ENCODE peak calls at places on chromosomes 6 and 20, in four cellular contexts. One of them, this sample, is unnamed.

GRCh38 chr6:34516391-34517324 is 39.5 kb downstream of the SPDEF start:
- DNase-seq in keratinocyte: no peak
- DNase-seq in uterus: no peak
- DNase-seq in sigmoid colon: peak; percentile 51
- DNase-seq in this sample: no peak

GRCh38 chr6:43491750-43492661 is 14.6 kb downstream of the TJAP1 start:
- DNase-seq in sigmoid colon: peak; percentile 88
- DNase-seq in uterus: peak; percentile 72
- DNase-seq in keratinocyte: no peak
- DNase-seq in this sample: peak; percentile 95

GRCh38 chr20:54148947-54149764 is 24.6 kb downstream of the CYP24A1 start:
- DNase-seq in sigmoid colon: no peak
- DNase-seq in keratinocyte: no peak
- DNase-seq in uterus: no peak
- DNase-seq in this sample: no peak

GRCh38 chr6:92779758-92780157 is 639.6 kb downstream of the EPHA7 start:
- DNase-seq in sigmoid colon: no peak
- DNase-seq in uterus: peak; percentile 47
- DNase-seq in keratinocyte: no peak
- DNase-seq in this sample: no peak

GRCh38 chr6:51335543-51335942 is 516.9 kb downstream of the TFAP2B start:
- DNase-seq in sigmoid colon: no peak
- DNase-seq in uterus: no peak
- DNase-seq in keratinocyte: no peak
- DNase-seq in this sample: no peak

GRCh38 chr6:69416739-69417138 is 380.1 kb downstream of the LMBRD1 start:
- DNase-seq in keratinocyte: no peak
- DNase-seq in sigmoid colon: no peak
- DNase-seq in uterus: no peak
- DNase-seq in this sample: no peak

GRCh38 chr6:32095338-32096086 is 13.6 kb downstream of the TNXB start:
- DNase-seq in sigmoid colon: no peak
- DNase-seq in keratinocyte: no peak
- DNase-seq in uterus: no peak
- DNase-seq in this sample: no peak

GRCh38 chr6:72328775-72329174 is 293.1 kb upstream of the KCNQ5 start:
- DNase-seq in uterus: no peak
- DNase-seq in keratinocyte: no peak
- DNase-seq in sigmoid colon: no peak
- DNase-seq in this sample: no peak

GRCh38 chr6:127516676-127517273 is 2.4 kb downstream of the MTCL3 start:
- DNase-seq in uterus: no peak
- DNase-seq in keratinocyte: no peak
- DNase-seq in sigmoid colon: no peak
- DNase-seq in this sample: no peak

GRCh38 chr20:13913517-13913916 is 76.9 kb downstream of the SEL1L2 start:
- DNase-seq in keratinocyte: no peak
- DNase-seq in uterus: no peak
- DNase-seq in sigmoid colon: no peak
- DNase-seq in this sample: no peak

GRCh38 chr20:51800132-51800721 is 2.1 kb downstream of the SALL4 start:
- DNase-seq in uterus: peak; percentile 18
- DNase-seq in keratinocyte: peak; percentile 26
- DNase-seq in sigmoid colon: no peak
- DNase-seq in this sample: no peak

GRCh38 chr20:48124181-48124782 is 339.0 kb upstream of the SULF2 start:
- DNase-seq in uterus: no peak
- DNase-seq in keratinocyte: no peak
- DNase-seq in sigmoid colon: peak; percentile 40
- DNase-seq in this sample: no peak

GRCh38 chr6:5089821-5090449 is 4.8 kb downstream of the PPP1R3G start:
- DNase-seq in uterus: no peak
- DNase-seq in keratinocyte: no peak
- DNase-seq in sigmoid colon: no peak
- DNase-seq in this sample: no peak

GRCh38 chr6:44000164-44000842 is 126.9 kb downstream of the MRPL14 start:
- DNase-seq in keratinocyte: no peak
- DNase-seq in sigmoid colon: no peak
- DNase-seq in uterus: no peak
- DNase-seq in this sample: no peak

GRCh38 chr20:6767536-6768227 is at the start of gene BMP2:
- DNase-seq in sigmoid colon: peak; percentile 62
- DNase-seq in keratinocyte: no peak
- DNase-seq in uterus: no peak
- DNase-seq in this sample: no peak

GRCh38 chr20:6079011-6079410 is 25.2 kb upstream of the LRRN4 start:
- DNase-seq in keratinocyte: no peak
- DNase-seq in uterus: no peak
- DNase-seq in sigmoid colon: no peak
- DNase-seq in this sample: no peak

GRCh38 chr6:44925100-44925739 is 402.9 kb upstream of the RUNX2 start:
- DNase-seq in sigmoid colon: no peak
- DNase-seq in keratinocyte: no peak
- DNase-seq in uterus: no peak
- DNase-seq in this sample: no peak

GRCh38 chr20:58892126-58892931 is 39.8 kb downstream of the GNAS start:
- DNase-seq in sigmoid colon: peak; percentile 90
- DNase-seq in uterus: peak; percentile 80
- DNase-seq in keratinocyte: no peak
- DNase-seq in this sample: no peak
- H3K4me1 ChIP-seq in sigmoid colon: no peaks in the 10 kb centered on the region
- H3K4me1 ChIP-seq in uterus: peaks cover 12% of the 10 kb centered on the region
- H3K4me1 ChIP-seq in keratinocyte: peaks cover 25% of the 10 kb centered on the region
- H3K4me1 ChIP-seq in this sample: peaks cover 56% of the 10 kb centered on the region

GRCh38 chr20:59746155-59746554 is 141.8 kb downstream of the PHACTR3 start:
- DNase-seq in sigmoid colon: no peak
- DNase-seq in keratinocyte: no peak
- DNase-seq in uterus: no peak
- DNase-seq in this sample: no peak

GRCh38 chr20:59743767-59744485 is 139.6 kb downstream of the PHACTR3 start:
- DNase-seq in sigmoid colon: no peak
- DNase-seq in uterus: no peak
- DNase-seq in keratinocyte: no peak
- DNase-seq in this sample: no peak

GRCh38 chr20:59745201-59745600 is 140.9 kb downstream of the PHACTR3 start:
- DNase-seq in keratinocyte: no peak
- DNase-seq in sigmoid colon: no peak
- DNase-seq in uterus: no peak
- DNase-seq in this sample: no peak

GRCh38 chr20:59744756-59745155 is 140.4 kb downstream of the PHACTR3 start:
- DNase-seq in keratinocyte: no peak
- DNase-seq in sigmoid colon: no peak
- DNase-seq in uterus: no peak
- DNase-seq in this sample: no peak

DNA sequence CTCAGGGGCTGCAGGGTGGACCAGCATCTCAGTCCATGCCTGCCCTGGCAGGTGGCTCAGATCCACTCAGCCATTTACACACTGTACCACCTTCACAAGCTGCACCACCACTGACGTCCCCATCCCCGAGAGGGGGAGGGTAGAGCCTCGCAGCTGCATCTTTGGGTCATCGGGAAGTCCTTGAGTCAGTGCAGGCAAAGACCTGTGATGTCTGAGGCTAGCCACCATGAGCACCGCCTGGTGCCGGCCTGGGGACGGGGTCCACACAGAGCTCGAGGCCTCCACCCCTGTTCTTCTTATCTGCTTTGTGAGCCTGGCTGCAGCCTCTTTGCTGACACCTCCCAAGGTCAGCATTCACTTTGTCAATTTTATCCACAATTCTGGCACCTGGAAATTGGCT is 141.4 kb downstream of the PHACTR3 start:
- DNase-seq in uterus: no peak
- DNase-seq in keratinocyte: no peak
- DNase-seq in sigmoid colon: no peak
- DNase-seq in this sample: no peak
- H3K4me3 ChIP-seq in uterus: no peak overlapping the region
- H3K4me3 ChIP-seq in keratinocyte: no peak overlapping the region
- H3K4me3 ChIP-seq in sigmoid colon: no peak overlapping the region
- H3K4me3 ChIP-seq in this sample: no peak overlapping the region

GRCh38 chr20:20548527-20549266 is 163.7 kb downstream of the RALGAPA2 start:
- DNase-seq in uterus: no peak
- DNase-seq in keratinocyte: peak; percentile 93
- DNase-seq in sigmoid colon: no peak
- DNase-seq in this sample: no peak

GRCh38 chr20:20547876-20548266 is 164.6 kb downstream of the RALGAPA2 start:
- DNase-seq in sigmoid colon: no peak
- DNase-seq in uterus: no peak
- DNase-seq in keratinocyte: no peak
- DNase-seq in this sample: no peak

GRCh38 chr20:20549267-20549612 is 163.2 kb downstream of the RALGAPA2 start:
- DNase-seq in uterus: no peak
- DNase-seq in keratinocyte: peak; percentile 96
- DNase-seq in sigmoid colon: no peak
- DNase-seq in this sample: no peak

GRCh38 chr20:20551409-20551808 is 161.0 kb downstream of the RALGAPA2 start:
- DNase-seq in keratinocyte: no peak
- DNase-seq in sigmoid colon: no peak
- DNase-seq in uterus: no peak
- DNase-seq in this sample: no peak

DNA sequence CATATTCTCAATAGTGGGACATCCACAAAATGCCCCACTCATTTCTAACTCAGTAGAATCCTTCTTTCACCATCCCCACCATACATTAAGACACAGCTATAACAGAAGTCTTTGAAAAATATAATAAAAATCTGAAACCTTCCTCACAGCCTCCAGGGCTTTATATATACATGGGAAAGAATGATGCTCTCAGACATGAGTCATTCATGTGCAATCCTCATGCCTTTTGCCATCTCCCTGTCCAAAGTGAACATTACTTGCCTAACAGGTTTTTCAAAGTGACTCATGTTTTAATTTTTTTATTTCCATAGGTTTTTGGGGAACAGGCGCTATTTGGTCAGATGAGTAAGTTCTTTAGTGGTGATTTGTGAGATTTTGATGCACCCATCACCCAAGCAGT is 162.7 kb downstream of the RALGAPA2 start:
- DNase-seq in sigmoid colon: no peak
- DNase-seq in keratinocyte: peak; percentile 93
- DNase-seq in uterus: no peak
- DNase-seq in this sample: no peak
- H3K4me1 ChIP-seq in sigmoid colon: no peaks in the 10 kb centered on the region
- H3K4me1 ChIP-seq in keratinocyte: peaks cover 40% of the 10 kb centered on the region
- H3K4me1 ChIP-seq in uterus: no peaks in the 10 kb centered on the region
- H3K4me1 ChIP-seq in this sample: no peaks in the 10 kb centered on the region

GRCh38 chr20:40683894-40684268 is 5.2 kb downstream of the MAFB start:
- DNase-seq in uterus: no peak
- DNase-seq in keratinocyte: no peak
- DNase-seq in sigmoid colon: no peak
- DNase-seq in this sample: no peak

GRCh38 chr20:40681684-40682083 is 7.4 kb downstream of the MAFB start:
- DNase-seq in sigmoid colon: no peak
- DNase-seq in keratinocyte: no peak
- DNase-seq in uterus: no peak
- DNase-seq in this sample: no peak

GRCh38 chr20:40685349-40685748 is 3.7 kb downstream of the MAFB start:
- DNase-seq in keratinocyte: no peak
- DNase-seq in uterus: no peak
- DNase-seq in sigmoid colon: no peak
- DNase-seq in this sample: no peak

GRCh38 chr20:40682104-40683045 is 6.7 kb downstream of the MAFB start:
- DNase-seq in keratinocyte: no peak
- DNase-seq in uterus: no peak
- DNase-seq in sigmoid colon: no peak
- DNase-seq in this sample: no peak

DNA sequence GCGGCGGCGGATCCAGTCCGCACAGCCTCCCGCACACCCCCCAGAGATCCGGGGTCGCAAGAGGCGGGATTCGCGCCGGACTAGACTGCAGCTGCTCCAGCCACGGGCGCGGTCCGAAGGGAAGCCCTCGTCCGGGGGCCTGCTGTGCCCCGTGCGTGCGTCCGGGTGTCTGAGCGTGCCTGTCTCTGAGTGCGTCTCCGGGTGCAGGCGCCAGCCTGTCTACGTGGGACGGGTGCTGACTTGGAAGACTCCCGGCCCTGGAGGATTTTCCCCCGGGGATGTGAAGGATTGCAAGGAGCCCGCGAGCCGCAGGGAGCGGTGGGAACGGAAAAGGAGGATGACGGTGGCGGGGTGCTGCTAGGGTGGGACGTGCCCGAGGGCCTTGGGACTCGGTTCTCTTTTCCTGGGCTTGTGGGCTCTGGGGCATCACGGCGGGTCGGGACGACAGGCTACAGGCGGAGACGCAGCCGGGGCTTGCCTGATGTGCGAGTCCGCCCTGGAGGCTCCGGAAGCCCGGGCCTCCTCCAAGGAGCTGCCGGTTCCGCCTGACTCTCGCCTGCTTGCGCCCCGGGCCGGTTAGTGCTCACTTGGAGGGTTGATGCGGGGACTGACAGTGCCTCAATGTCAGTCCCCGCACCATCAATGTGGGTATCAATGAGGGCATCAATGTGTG is 5.7 kb downstream of the MAFB start:
- DNase-seq in keratinocyte: no peak
- DNase-seq in uterus: no peak
- DNase-seq in sigmoid colon: no peak
- DNase-seq in this sample: no peak
- H3K4me3 ChIP-seq in keratinocyte: peak overlapping the region; percentile 51
- H3K4me3 ChIP-seq in uterus: no peak overlapping the region
- H3K4me3 ChIP-seq in sigmoid colon: peak overlapping the region; percentile 16
- H3K4me3 ChIP-seq in this sample: peak overlapping the region; percentile 47

GRCh38 chr6:159988983-159989454 is 20.1 kb downstream of the IGF2R start:
- DNase-seq in uterus: no peak
- DNase-seq in sigmoid colon: no peak
- DNase-seq in keratinocyte: peak; percentile 66
- DNase-seq in this sample: no peak
- H3K4me1 ChIP-seq in uterus: peaks cover 5% of the 10 kb centered on the region
- H3K4me1 ChIP-seq in sigmoid colon: no peaks in the 10 kb centered on the region
- H3K4me1 ChIP-seq in keratinocyte: peaks cover 32% of the 10 kb centered on the region
- H3K4me1 ChIP-seq in this sample: peaks cover 36% of the 10 kb centered on the region

GRCh38 chr20:1134355-1134754 is 16.0 kb downstream of the PSMF1 start:
- DNase-seq in uterus: no peak
- DNase-seq in sigmoid colon: no peak
- DNase-seq in keratinocyte: no peak
- DNase-seq in this sample: no peak
- H3K4me3 ChIP-seq in uterus: no peak overlapping the region
- H3K4me3 ChIP-seq in sigmoid colon: no peak overlapping the region
- H3K4me3 ChIP-seq in keratinocyte: no peak overlapping the region
- H3K4me3 ChIP-seq in this sample: no peak overlapping the region

This sample was measured in esophagus muscularis mucosa.